ENCODE peak calls at places on chromosomes 4 and X, in four cellular contexts. N, G, B and I are unnamed samples.

GRCh38 chrX:53239474-53239873 is 14.5 kb upstream of the KDM5C start:
- DNase-seq in G (peak), N (peak), B (peak), I (peak)

GRCh38 chr4:54516556-54517215 is 141.1 kb upstream of the KIT start:
- DNase-seq in N (no peak), G (no peak), B (no peak), I (no peak)

GRCh38 chr4:181870326-181870725 is 372.9 kb upstream of the TENM3 start:
- DNase-seq in B (no peak), N (no peak), G (no peak), I (no peak)

GRCh38 chr4:173153445-173153844 is 15.2 kb upstream of the GALNT7 start:
- DNase-seq in B (no peak), G (no peak), N (no peak), I (no peak)

GRCh38 chr4:36244257-36245084 is at the start of gene ARAP2:
- DNase-seq in G (no peak), N (peak), B (peak), I (peak)

GRCh38 chrX:44675364-44676024 is 132.8 kb upstream of the FUNDC1 start:
- DNase-seq in B (no peak), N (no peak), G (no peak), I (no peak)

GRCh38 chrX:77937291-77937690 is 26.8 kb downstream of the ATP7A start:
- DNase-seq in G (no peak), N (no peak), B (no peak), I (no peak)

GRCh38 chr4:166594326-166594946 is 639.9 kb downstream of the SPOCK3 start:
- DNase-seq in G (peak), B (peak), N (peak), I (peak)

GRCh38 chr4:59553739-59554126 is 1646.4 kb upstream of the ADGRL3 start:
- DNase-seq in B (no peak), G (no peak), N (no peak), I (no peak)

GRCh38 chr4:102506523-102506922 is 5.4 kb downstream of the NFKB1 start:
- DNase-seq in N (no peak), B (no peak), G (no peak), I (no peak)

GRCh38 chrX:93649381-93649780 is 24.0 kb downstream of the NAP1L3 start:
- DNase-seq in N (no peak), G (no peak), B (no peak), I (no peak)

GRCh38 chr4:71685975-71686374 is 97.9 kb downstream of the GC start:
- DNase-seq in B (no peak), N (no peak), G (no peak), I (no peak)

GRCh38 chr4:7295917-7296660 is 103.8 kb downstream of the SORCS2 start:
- DNase-seq in N (no peak), B (no peak), G (peak), I (peak)

GRCh38 chr4:94690851-94691254 is 66.9 kb upstream of the BMPR1B start:
- DNase-seq in G (no peak), N (no peak), B (no peak), I (no peak)

GRCh38 chr4:80189956-80190671 is 7.2 kb upstream of the PRDM8 start:
- DNase-seq in G (peak), B (no peak), N (no peak), I (no peak)

GRCh38 chrX:49991718-49992117 is 69.3 kb downstream of the CLCN5 start:
- DNase-seq in G (no peak), B (no peak), N (no peak), I (no peak)

GRCh38 chrX:54223581-54223980 is 40.5 kb upstream of the FAM120C start:
- DNase-seq in N (no peak), B (no peak), G (no peak), I (no peak)

GRCh38 chrX:38156838-38157237 is 63.8 kb downstream of the SRPX start:
- DNase-seq in G (no peak), B (no peak), N (no peak), I (no peak)

GRCh38 chr4:40662962-40663604 is 33.4 kb upstream of the RBM47 start:
- DNase-seq in B (no peak), N (no peak), G (no peak), I (peak)

GRCh38 chr4:102420563-102421221 is 75.4 kb upstream of the SLC39A8 start:
- DNase-seq in B (no peak), N (peak), G (no peak), I (no peak)

GRCh38 chrX:107000013-107000515 is at the start of gene MORC4:
- DNase-seq in G (peak), N (peak), B (no peak), I (peak)

DNA sequence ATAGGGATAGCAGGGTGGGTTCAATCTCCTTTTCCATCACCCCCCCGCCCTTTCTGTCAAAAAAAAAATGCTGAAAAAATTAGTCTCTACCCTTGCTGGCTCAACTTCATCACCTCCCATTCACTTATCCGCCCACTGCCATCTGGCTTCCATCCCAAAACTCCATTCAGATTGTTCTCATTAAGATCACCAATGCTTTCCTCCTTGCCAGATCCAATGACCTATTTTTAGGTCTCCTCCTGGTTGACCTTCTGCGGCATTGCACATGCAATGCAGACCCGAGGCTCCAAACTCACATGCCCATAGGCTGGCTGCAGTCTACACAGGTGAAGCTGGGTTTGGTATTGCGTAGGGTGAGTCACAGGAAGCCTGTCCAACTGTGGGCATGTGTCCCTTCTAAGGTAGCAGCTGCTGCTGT is 21.1 kb upstream of the STIM2 start:
- DNase-seq in B (no peak), N (no peak), G (no peak), I (no peak)
- TF ChIP-seq CTCF in B (no peak), N (no peak), G (no peak), I (no peak)

GRCh38 chrX:138711399-138712347 is at the start of gene FGF13:
- DNase-seq in G (peak), B (no peak), N (no peak), I (no peak)
- TF ChIP-seq CTCF in G (no peak), B (no peak), N (peak), I (peak)

DNA sequence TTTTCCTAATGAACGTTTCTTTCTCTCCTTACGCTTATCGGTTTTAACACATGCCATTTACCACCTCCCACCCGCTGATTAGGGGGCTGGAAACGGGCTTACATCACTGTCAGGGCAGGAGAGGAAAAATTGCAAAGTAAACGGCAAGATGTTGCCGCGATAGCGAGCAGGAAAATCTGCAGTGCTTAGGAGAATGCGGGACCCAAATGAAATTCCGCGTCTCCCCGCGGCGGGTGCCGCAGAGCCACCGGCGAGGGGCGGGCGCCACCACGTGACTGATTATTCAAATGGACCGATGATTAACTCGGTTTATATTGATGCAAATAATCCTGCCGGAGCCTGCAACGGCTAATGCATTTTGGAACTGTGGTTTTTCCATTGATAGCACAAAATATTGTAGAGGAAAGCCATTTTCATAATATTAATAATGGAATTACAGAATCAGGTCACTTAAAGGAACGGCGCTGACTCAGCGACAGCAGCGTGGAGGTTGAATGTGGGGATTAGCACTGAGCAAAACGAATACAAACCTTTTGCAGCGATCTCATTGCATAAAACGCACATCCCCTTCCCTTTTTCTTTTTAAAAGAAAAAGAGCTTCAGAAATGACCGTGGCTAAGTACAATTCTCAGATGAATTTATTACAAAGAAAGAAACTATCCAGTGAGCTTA is 224.2 kb downstream of the STIM2 start:
- DNase-seq in B (peak), G (peak), N (no peak), I (peak)
- TF ChIP-seq CTCF in B (no peak), G (no peak), N (peak), I (no peak)

GRCh38 chrX:80223922-80224579 is 196.2 kb upstream of the TENT5D start:
- DNase-seq in G (no peak), B (peak), N (no peak), I (no peak)
- TF ChIP-seq CTCF in G (no peak), B (peak), N (no peak), I (no peak)